ENCODE peak calls at places on chromosome 6, in six cellular contexts. One of them, this sample, is unnamed. For H3K4me1, H3K9me3 and H3K36me3, the result is how much of the 10 kb centered on the place peaks cover.

GRCh38 chr6:28657756-28658465 is 132.2 kb downstream of the GPX5 start:
- DNase-seq in CD8-positive, alpha-beta T cell: no peak
- DNase-seq in CD4-positive, alpha-beta memory T cell: peak
- DNase-seq in ascending aorta: no peak
- DNase-seq in lung: no peak
- DNase-seq in lower lobe of right lung: no peak
- DNase-seq in this sample: no peak

GRCh38 chr6:358847-359246 is 32.7 kb upstream of the IRF4 start:
- DNase-seq in ascending aorta: no peak
- DNase-seq in CD8-positive, alpha-beta T cell: no peak
- DNase-seq in CD4-positive, alpha-beta memory T cell: no peak
- DNase-seq in lower lobe of right lung: peak
- DNase-seq in lung: no peak
- DNase-seq in this sample: no peak

GRCh38 chr6:27144740-27145079 is 102.8 kb upstream of the PRSS16 start:
- DNase-seq in lower lobe of right lung: no peak
- DNase-seq in ascending aorta: no peak
- DNase-seq in CD4-positive, alpha-beta memory T cell: no peak
- DNase-seq in lung: no peak
- DNase-seq in CD8-positive, alpha-beta T cell: no peak
- DNase-seq in this sample: no peak

GRCh38 chr6:118843685-118844390 is 50.1 kb upstream of the ASF1A start:
- DNase-seq in lower lobe of right lung: no peak
- DNase-seq in ascending aorta: no peak
- DNase-seq in CD8-positive, alpha-beta T cell: no peak
- DNase-seq in lung: no peak
- DNase-seq in CD4-positive, alpha-beta memory T cell: no peak
- DNase-seq in this sample: no peak

GRCh38 chr6:150177260-150178246 is 34.7 kb downstream of the PPP1R14C start:
- DNase-seq in CD4-positive, alpha-beta memory T cell: no peak
- DNase-seq in lung: no peak
- DNase-seq in CD8-positive, alpha-beta T cell: no peak
- DNase-seq in ascending aorta: no peak
- DNase-seq in lower lobe of right lung: no peak
- DNase-seq in this sample: no peak

GRCh38 chr6:44097782-44098317 is 29.4 kb downstream of the MRPL14 start:
- DNase-seq in CD4-positive, alpha-beta memory T cell: no peak
- DNase-seq in CD8-positive, alpha-beta T cell: no peak
- DNase-seq in lung: no peak
- DNase-seq in ascending aorta: no peak
- DNase-seq in lower lobe of right lung: no peak
- DNase-seq in this sample: no peak

GRCh38 chr6:43078651-43079050 is 2.5 kb downstream of the PTK7 start:
- DNase-seq in CD8-positive, alpha-beta T cell: no peak
- DNase-seq in CD4-positive, alpha-beta memory T cell: no peak
- DNase-seq in ascending aorta: no peak
- DNase-seq in lung: no peak
- DNase-seq in lower lobe of right lung: no peak
- DNase-seq in this sample: no peak

GRCh38 chr6:109791301-109791700 is 100.2 kb downstream of the FIG4 start:
- DNase-seq in CD4-positive, alpha-beta memory T cell: no peak
- DNase-seq in ascending aorta: no peak
- DNase-seq in CD8-positive, alpha-beta T cell: no peak
- DNase-seq in lower lobe of right lung: no peak
- DNase-seq in lung: no peak
- DNase-seq in this sample: no peak

GRCh38 chr6:111210074-111210729 is 122.9 kb downstream of the SLC16A10 start:
- DNase-seq in lung: no peak
- DNase-seq in CD4-positive, alpha-beta memory T cell: peak
- DNase-seq in lower lobe of right lung: no peak
- DNase-seq in CD8-positive, alpha-beta T cell: no peak
- DNase-seq in ascending aorta: no peak
- DNase-seq in this sample: no peak

GRCh38 chr6:16132909-16133308 is 4.0 kb downstream of the MYLIP start:
- DNase-seq in lower lobe of right lung: no peak
- DNase-seq in lung: no peak
- DNase-seq in CD8-positive, alpha-beta T cell: no peak
- DNase-seq in ascending aorta: no peak
- DNase-seq in CD4-positive, alpha-beta memory T cell: no peak
- DNase-seq in this sample: no peak

GRCh38 chr6:135722679-135723078 is 128.8 kb upstream of the PDE7B start:
- DNase-seq in CD4-positive, alpha-beta memory T cell: no peak
- DNase-seq in lower lobe of right lung: no peak
- DNase-seq in ascending aorta: no peak
- DNase-seq in lung: no peak
- DNase-seq in CD8-positive, alpha-beta T cell: no peak
- DNase-seq in this sample: no peak

GRCh38 chr6:137852346-137852745 is 14.7 kb upstream of the TNFAIP3 start:
- DNase-seq in lung: no peak
- DNase-seq in CD4-positive, alpha-beta memory T cell: no peak
- DNase-seq in lower lobe of right lung: no peak
- DNase-seq in ascending aorta: no peak
- DNase-seq in CD8-positive, alpha-beta T cell: no peak
- DNase-seq in this sample: no peak

GRCh38 chr6:168027521-168027920 is 30.1 kb downstream of the KIF25 start:
- DNase-seq in ascending aorta: no peak
- DNase-seq in lung: no peak
- DNase-seq in lower lobe of right lung: no peak
- DNase-seq in CD8-positive, alpha-beta T cell: no peak
- DNase-seq in CD4-positive, alpha-beta memory T cell: no peak
- DNase-seq in this sample: no peak

GRCh38 chr6:140977425-140977824 is 1155.3 kb upstream of the GJE1 start:
- DNase-seq in CD8-positive, alpha-beta T cell: no peak
- DNase-seq in CD4-positive, alpha-beta memory T cell: no peak
- DNase-seq in lower lobe of right lung: no peak
- DNase-seq in lung: no peak
- DNase-seq in ascending aorta: no peak
- DNase-seq in this sample: no peak

GRCh38 chr6:146950351-146950835 is 253.8 kb upstream of the STXBP5 start:
- DNase-seq in CD8-positive, alpha-beta T cell: no peak
- DNase-seq in CD4-positive, alpha-beta memory T cell: no peak
- DNase-seq in lung: no peak
- DNase-seq in lower lobe of right lung: no peak
- DNase-seq in ascending aorta: no peak
- DNase-seq in this sample: no peak

GRCh38 chr6:131920656-131921055 is 30.5 kb downstream of the CCN2 start:
- DNase-seq in ascending aorta: no peak
- DNase-seq in CD4-positive, alpha-beta memory T cell: no peak
- DNase-seq in lower lobe of right lung: no peak
- DNase-seq in CD8-positive, alpha-beta T cell: no peak
- DNase-seq in lung: no peak
- DNase-seq in this sample: no peak

GRCh38 chr6:135060076-135060475 is 5.5 kb upstream of the HBS1L start:
- DNase-seq in CD8-positive, alpha-beta T cell: no peak
- DNase-seq in CD4-positive, alpha-beta memory T cell: no peak
- DNase-seq in lung: no peak
- DNase-seq in ascending aorta: no peak
- DNase-seq in lower lobe of right lung: no peak
- DNase-seq in this sample: no peak

GRCh38 chr6:169302716-169303115 is 49.1 kb upstream of the THBS2 start:
- DNase-seq in lung: no peak
- DNase-seq in lower lobe of right lung: no peak
- DNase-seq in CD8-positive, alpha-beta T cell: no peak
- DNase-seq in ascending aorta: peak
- DNase-seq in CD4-positive, alpha-beta memory T cell: no peak
- DNase-seq in this sample: no peak

DNA sequence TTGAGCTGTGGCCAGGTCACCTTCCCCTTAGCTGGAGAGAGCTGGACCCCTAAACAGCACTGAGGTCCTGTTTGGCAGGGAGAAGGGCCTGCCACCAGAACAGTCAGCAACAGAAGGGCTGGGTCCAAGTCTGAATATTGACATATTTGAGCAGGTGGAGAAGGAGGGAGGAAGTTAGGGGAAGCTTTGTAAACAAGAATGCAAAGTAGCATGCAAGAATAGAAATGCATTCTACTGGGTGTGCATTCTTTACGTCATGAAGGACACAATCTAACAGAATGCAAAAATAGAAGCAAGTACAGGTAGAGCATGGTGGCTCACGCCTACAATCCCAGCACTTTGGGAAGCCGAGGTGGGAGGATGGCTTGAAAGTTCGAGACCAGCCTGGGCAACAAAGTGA is 100.5 kb downstream of the QRSL1 start:
- DNase-seq in lung: no peak
- DNase-seq in CD8-positive, alpha-beta T cell: no peak
- DNase-seq in CD4-positive, alpha-beta memory T cell: no peak
- DNase-seq in lower lobe of right lung: no peak
- DNase-seq in ascending aorta: no peak
- DNase-seq in this sample: no peak
- H3K4me1 ChIP-seq in lung: under half
- H3K4me1 ChIP-seq in CD8-positive, alpha-beta T cell: under half
- H3K4me1 ChIP-seq in CD4-positive, alpha-beta memory T cell: under half
- H3K4me1 ChIP-seq in lower lobe of right lung: under half
- H3K4me1 ChIP-seq in ascending aorta: under half
- H3K4me1 ChIP-seq in this sample: under half

GRCh38 chr6:69305456-69305855 is 491.4 kb downstream of the LMBRD1 start:
- DNase-seq in lower lobe of right lung: no peak
- DNase-seq in CD4-positive, alpha-beta memory T cell: no peak
- DNase-seq in lung: no peak
- DNase-seq in CD8-positive, alpha-beta T cell: no peak
- DNase-seq in ascending aorta: no peak
- DNase-seq in this sample: no peak
- H3K9me3 ChIP-seq in lower lobe of right lung: under half
- H3K9me3 ChIP-seq in CD4-positive, alpha-beta memory T cell: under half
- H3K9me3 ChIP-seq in lung: under half
- H3K9me3 ChIP-seq in CD8-positive, alpha-beta T cell: under half
- H3K9me3 ChIP-seq in ascending aorta: under half
- H3K9me3 ChIP-seq in this sample: under half

GRCh38 chr6:34871853-34872252 is 16.0 kb downstream of the TAF11 start:
- DNase-seq in lung: no peak
- DNase-seq in lower lobe of right lung: no peak
- DNase-seq in CD4-positive, alpha-beta memory T cell: no peak
- DNase-seq in ascending aorta: no peak
- DNase-seq in CD8-positive, alpha-beta T cell: no peak
- DNase-seq in this sample: no peak
- H3K36me3 ChIP-seq in lung: under half
- H3K36me3 ChIP-seq in lower lobe of right lung: half or more
- H3K36me3 ChIP-seq in CD4-positive, alpha-beta memory T cell: under half
- H3K36me3 ChIP-seq in ascending aorta: half or more
- H3K36me3 ChIP-seq in CD8-positive, alpha-beta T cell: under half
- H3K36me3 ChIP-seq in this sample: half or more

DNA sequence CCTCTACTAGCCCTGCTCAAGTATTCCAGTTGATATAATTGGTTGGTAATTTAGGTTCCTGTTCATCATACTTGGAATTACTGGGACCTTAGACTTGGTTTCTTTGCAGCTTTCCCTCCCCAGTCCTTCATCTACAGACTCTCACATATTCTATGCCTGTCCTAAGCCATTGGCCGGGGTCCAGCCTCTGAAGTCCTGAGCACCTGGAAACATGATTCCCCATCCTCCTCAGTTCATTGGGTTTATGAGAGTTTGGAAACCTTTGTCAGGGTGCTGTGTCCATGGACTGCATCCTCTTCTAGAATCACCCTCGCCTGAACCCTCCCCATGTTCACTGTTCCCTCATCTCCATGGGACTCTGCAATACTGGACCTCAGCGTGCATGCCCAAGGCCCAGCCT is 8.8 kb downstream of the GSTA2 start:
- DNase-seq in lower lobe of right lung: no peak
- DNase-seq in lung: no peak
- DNase-seq in CD8-positive, alpha-beta T cell: no peak
- DNase-seq in ascending aorta: no peak
- DNase-seq in CD4-positive, alpha-beta memory T cell: no peak
- DNase-seq in this sample: no peak
- H3K4me1 ChIP-seq in lower lobe of right lung: under half
- H3K4me1 ChIP-seq in lung: under half
- H3K4me1 ChIP-seq in CD8-positive, alpha-beta T cell: under half
- H3K4me1 ChIP-seq in ascending aorta: under half
- H3K4me1 ChIP-seq in CD4-positive, alpha-beta memory T cell: under half
- H3K4me1 ChIP-seq in this sample: under half

GRCh38 chr6:164578616-164579015 is 730.8 kb downstream of the C6orf118 start:
- DNase-seq in lower lobe of right lung: no peak
- DNase-seq in CD4-positive, alpha-beta memory T cell: no peak
- DNase-seq in lung: no peak
- DNase-seq in ascending aorta: no peak
- DNase-seq in CD8-positive, alpha-beta T cell: no peak
- DNase-seq in this sample: no peak

GRCh38 chr6:164579035-164579434 is 730.4 kb downstream of the C6orf118 start:
- DNase-seq in lung: no peak
- DNase-seq in CD8-positive, alpha-beta T cell: no peak
- DNase-seq in ascending aorta: no peak
- DNase-seq in lower lobe of right lung: no peak
- DNase-seq in CD4-positive, alpha-beta memory T cell: no peak
- DNase-seq in this sample: no peak

GRCh38 chr6:164581563-164581962 is 727.8 kb downstream of the C6orf118 start:
- DNase-seq in lung: no peak
- DNase-seq in ascending aorta: no peak
- DNase-seq in CD8-positive, alpha-beta T cell: no peak
- DNase-seq in lower lobe of right lung: no peak
- DNase-seq in CD4-positive, alpha-beta memory T cell: no peak
- DNase-seq in this sample: no peak
- H3K9me3 ChIP-seq in lung: under half
- H3K9me3 ChIP-seq in ascending aorta: under half
- H3K9me3 ChIP-seq in CD8-positive, alpha-beta T cell: under half
- H3K9me3 ChIP-seq in lower lobe of right lung: under half
- H3K9me3 ChIP-seq in CD4-positive, alpha-beta memory T cell: under half
- H3K9me3 ChIP-seq in this sample: under half

GRCh38 chr6:76839505-76839904 is 623.8 kb downstream of the HTR1B start:
- DNase-seq in lung: no peak
- DNase-seq in ascending aorta: no peak
- DNase-seq in CD4-positive, alpha-beta memory T cell: no peak
- DNase-seq in lower lobe of right lung: no peak
- DNase-seq in CD8-positive, alpha-beta T cell: no peak
- DNase-seq in this sample: no peak
- H3K36me3 ChIP-seq in lung: under half
- H3K36me3 ChIP-seq in ascending aorta: under half
- H3K36me3 ChIP-seq in CD4-positive, alpha-beta memory T cell: under half
- H3K36me3 ChIP-seq in lower lobe of right lung: under half
- H3K36me3 ChIP-seq in CD8-positive, alpha-beta T cell: under half
- H3K36me3 ChIP-seq in this sample: under half

This sample was measured in psoas muscle.